ENCODE peak calls at places on chromosome 1, in four cellular contexts. Q, V, W and S are unnamed samples.

GRCh38 chr1:16206547-16207317 is 5.7 kb downstream of the ARHGEF19 start:
- DNase-seq in V (peak), W (peak), Q (peak), S (peak)

GRCh38 chr1:218299416-218299815 is 14.3 kb downstream of the RRP15 start:
- DNase-seq in W (no peak), V (peak), Q (peak), S (no peak)

GRCh38 chr1:90339822-90340221 is 344.9 kb downstream of the ZNF326 start:
- DNase-seq in Q (no peak), V (no peak), W (no peak), S (no peak)

GRCh38 chr1:209318302-209319056 is 265.0 kb upstream of the CAMK1G start:
- DNase-seq in W (no peak), V (no peak), Q (peak), S (no peak)

GRCh38 chr1:15345711-15346355 is 63.9 kb upstream of the EFHD2 start:
- DNase-seq in V (no peak), Q (no peak), W (peak), S (no peak)

GRCh38 chr1:9821710-9822109 is 2.1 kb downstream of the CLSTN1 start:
- DNase-seq in Q (no peak), V (no peak), W (no peak), S (no peak)

GRCh38 chr1:247077234-247077633 is 1.4 kb downstream of the ZNF670 start:
- DNase-seq in W (no peak), Q (no peak), V (no peak), S (no peak)

GRCh38 chr1:5965586-5966131 is 26.6 kb downstream of the NPHP4 start:
- DNase-seq in Q (no peak), W (no peak), V (no peak), S (no peak)

GRCh38 chr1:21926814-21927530 is 10.1 kb downstream of the HSPG2 start:
- DNase-seq in Q (peak), W (peak), V (no peak), S (no peak)

GRCh38 chr1:203009185-203009584 is 2.0 kb downstream of the TMEM183A start:
- DNase-seq in W (no peak), Q (no peak), V (no peak), S (no peak)
- H3K4me3 ChIP-seq in W (no peak), Q (no peak), V (peak), S (no peak)

DNA sequence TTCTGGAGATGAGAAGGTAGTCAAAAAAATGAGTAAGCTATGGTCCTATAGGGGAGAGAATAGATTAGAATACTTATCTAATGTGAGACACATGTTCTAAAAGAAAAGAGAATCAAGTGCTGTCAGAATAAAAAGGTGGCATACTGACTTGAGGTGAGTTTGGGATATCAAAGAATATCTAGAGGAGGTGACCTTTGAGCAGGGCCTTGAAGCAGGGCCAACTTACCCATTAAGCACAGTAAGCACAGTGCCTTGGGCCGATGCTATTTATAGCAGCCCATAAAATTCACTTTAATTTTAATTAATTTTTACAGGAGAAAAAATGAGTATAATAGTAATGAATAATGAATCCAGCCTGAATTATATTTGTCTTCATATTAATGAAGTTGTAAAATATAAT is 92.2 kb downstream of the XPR1 start:
- DNase-seq in V (no peak), W (no peak), Q (no peak), S (no peak)
- H3K4me3 ChIP-seq in V (no peak), W (no peak), Q (no peak), S (no peak)

GRCh38 chr1:230113605-230114241 is 46.7 kb downstream of the GALNT2 start:
- DNase-seq in Q (peak), V (no peak), W (no peak), S (no peak)
- H3K4me3 ChIP-seq in Q (peak), V (no peak), W (no peak), S (no peak)

DNA sequence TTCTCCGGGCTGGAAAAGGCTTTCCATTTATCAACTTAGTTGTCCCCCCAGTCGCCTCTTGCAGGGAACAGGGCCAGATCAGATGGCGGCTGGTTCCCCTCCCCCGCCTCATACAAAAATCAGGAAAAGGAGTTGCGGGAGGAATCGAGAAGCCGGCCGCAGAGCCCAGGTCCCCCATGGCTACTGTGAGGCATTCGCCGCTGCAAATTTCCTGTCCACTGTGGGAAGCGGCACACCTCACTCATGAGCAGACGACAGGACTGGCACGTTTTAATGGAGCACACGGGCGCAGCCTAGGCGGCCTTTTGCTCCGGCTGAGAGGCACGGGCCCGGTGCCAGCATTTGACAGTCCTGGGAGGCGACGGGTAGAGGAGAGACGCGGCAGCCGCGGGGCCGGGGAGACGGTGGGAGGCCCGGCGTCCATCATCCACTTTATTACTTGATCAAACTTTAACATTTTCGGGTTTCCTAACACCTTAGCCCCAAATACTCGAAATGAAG is 1.1 kb downstream of the GNG4 start:
- DNase-seq in Q (no peak), W (no peak), V (peak), S (peak)
- H3K4me3 ChIP-seq in Q (peak), W (no peak), V (peak), S (peak)